ENCODE peak calls at places on chromosomes 4 and X, in four cellular contexts. I, Y, T and K are unnamed samples.

GRCh38 chr4:73621357-73621756 is 1.1 kb upstream of the RASSF6 start:
- DNase-seq in I (no peak), Y (no peak), T (no peak), K (no peak)

GRCh38 chr4:67727124-67727850 is 26.3 kb upstream of the UBA6 start:
- DNase-seq in I (no peak), Y (no peak), T (no peak), K (no peak)

GRCh38 chr4:88002786-88003185 is 4.6 kb upstream of the PKD2 start:
- DNase-seq in I (no peak), Y (no peak), T (no peak), K (no peak)

GRCh38 chrX:57817302-57817701 is 93.0 kb downstream of the ZXDA start:
- DNase-seq in I (no peak), Y (no peak), T (no peak), K (no peak)

GRCh38 chr4:86848136-86848535 is 1.0 kb downstream of the SLC10A6 start:
- DNase-seq in I (no peak), Y (no peak), T (no peak), K (no peak)

GRCh38 chrX:123878177-123878576 is 18.3 kb downstream of the XIAP start:
- DNase-seq in I (no peak), Y (no peak), T (no peak), K (no peak)

GRCh38 chr4:176788248-176788647 is 4.5 kb downstream of the VEGFC start:
- DNase-seq in I (no peak), Y (no peak), T (no peak), K (no peak)

GRCh38 chrX:119552508-119552907 is 12.7 kb downstream of the STEEP1 start:
- DNase-seq in I (no peak), Y (no peak), T (no peak), K (no peak)

GRCh38 chrX:13028871-13029336 is 15.5 kb downstream of the FAM9C start:
- DNase-seq in I (no peak), Y (peak), T (no peak), K (no peak)

GRCh38 chr4:130738233-130738632 is 1642.3 kb downstream of the C4orf33 start:
- DNase-seq in I (no peak), Y (no peak), T (no peak), K (no peak)

GRCh38 chrX:155755706-155756337 is 125.3 kb upstream of the VAMP7 start:
- DNase-seq in I (no peak), Y (no peak), T (no peak), K (no peak)

GRCh38 chrX:96407501-96407900 is 277.1 kb upstream of the DIAPH2 start:
- DNase-seq in I (no peak), Y (peak), T (no peak), K (no peak)

GRCh38 chrX:133580630-133581029 is 165.3 kb upstream of the GPC4 start:
- DNase-seq in I (no peak), Y (no peak), T (no peak), K (no peak)

GRCh38 chrX:41108007-41108683 is 22.9 kb downstream of the USP9X start:
- DNase-seq in I (no peak), Y (no peak), T (no peak), K (no peak)

GRCh38 chrX:136261316-136261715 is 10.1 kb upstream of the MAP7D3 start:
- DNase-seq in I (no peak), Y (no peak), T (no peak), K (no peak)

GRCh38 chr4:65865489-65865888 is 195.2 kb upstream of the EPHA5 start:
- DNase-seq in I (no peak), Y (peak), T (no peak), K (no peak)

GRCh38 chrX:41238543-41238942 is 95.4 kb upstream of the DDX3X start:
- DNase-seq in I (no peak), Y (no peak), T (peak), K (no peak)

GRCh38 chrX:109635151-109635550 is 10.2 kb upstream of the KCNE5 start:
- DNase-seq in I (no peak), Y (no peak), T (peak), K (no peak)

GRCh38 chrX:105646592-105647372 is 175.6 kb upstream of the NRK start:
- DNase-seq in I (no peak), Y (no peak), T (no peak), K (no peak)

GRCh38 chr4:53592686-53593641 is 1.7 kb upstream of the LNX1 start:
- DNase-seq in I (no peak), Y (no peak), T (peak), K (peak)

GRCh38 chrX:12138366-12139313 is at the start of gene FRMPD4:
- DNase-seq in I (no peak), Y (no peak), T (no peak), K (no peak)

GRCh38 chrX:151359931-151360871 is 36.8 kb upstream of the VMA21 start:
- DNase-seq in I (no peak), Y (peak), T (peak), K (no peak)

GRCh38 chrX:11533211-11533651 is 132.5 kb downstream of the ARHGAP6 start:
- DNase-seq in I (peak), Y (peak), T (peak), K (no peak)

GRCh38 chr4:107997794-107998193 is 8.1 kb downstream of the HADH start:
- DNase-seq in I (no peak), Y (no peak), T (no peak), K (no peak)

GRCh38 chrX:55033429-55033828 is 2.7 kb upstream of the ALAS2 start:
- DNase-seq in I (no peak), Y (no peak), T (no peak), K (no peak)

GRCh38 chrX:46912098-46912672 is at the start of gene JADE3:
- DNase-seq in I (no peak), Y (peak), T (peak), K (peak)

GRCh38 chr4:26372525-26373172 is 51.8 kb downstream of the RBPJ start:
- DNase-seq in I (peak), Y (peak), T (peak), K (no peak)

GRCh38 chr4:109319156-109319555 is 16.7 kb upstream of the COL25A1 start:
- DNase-seq in I (no peak), Y (no peak), T (no peak), K (no peak)

GRCh38 chr4:113064244-113064643 is 14.8 kb downstream of the ANK2 start:
- DNase-seq in I (no peak), Y (peak), T (no peak), K (peak)

GRCh38 chr4:66564901-66565648 is 894.8 kb upstream of the EPHA5 start:
- DNase-seq in I (no peak), Y (no peak), T (no peak), K (no peak)

GRCh38 chr4:93368968-93369367 is 459.6 kb upstream of the ATOH1 start:
- DNase-seq in I (no peak), Y (no peak), T (no peak), K (no peak)

GRCh38 chr4:116598155-116598979 is 487.0 kb downstream of the TRAM1L1 start:
- DNase-seq in I (no peak), Y (no peak), T (no peak), K (no peak)

GRCh38 chr4:53788011-53788410 is 196.7 kb upstream of the LNX1 start:
- DNase-seq in I (no peak), Y (no peak), T (no peak), K (no peak)

GRCh38 chrX:44914532-44915198 is 41.7 kb downstream of the KDM6A start:
- DNase-seq in I (no peak), Y (no peak), T (no peak), K (no peak)

GRCh38 chrX:71640002-71640401 is 21.7 kb upstream of the CXCR3 start:
- DNase-seq in I (no peak), Y (no peak), T (no peak), K (no peak)

GRCh38 chrX:16828126-16828908 is 41.8 kb downstream of the RBBP7 start:
- DNase-seq in I (no peak), Y (no peak), T (no peak), K (no peak)

GRCh38 chr4:119130365-119131065 is 5.1 kb upstream of the MYOZ2 start:
- DNase-seq in I (no peak), Y (no peak), T (no peak), K (no peak)

GRCh38 chrX:96407043-96407442 is 277.6 kb upstream of the DIAPH2 start:
- DNase-seq in I (no peak), Y (peak), T (no peak), K (no peak)

GRCh38 chr4:162499478-162499877 is 335.7 kb upstream of the FSTL5 start:
- DNase-seq in I (no peak), Y (no peak), T (no peak), K (no peak)

GRCh38 chr4:162502109-162502508 is 338.3 kb upstream of the FSTL5 start:
- DNase-seq in I (no peak), Y (no peak), T (no peak), K (no peak)

GRCh38 chr4:162498168-162498567 is 334.4 kb upstream of the FSTL5 start:
- DNase-seq in I (no peak), Y (no peak), T (no peak), K (no peak)

GRCh38 chr4:162494935-162495334 is 331.1 kb upstream of the FSTL5 start:
- DNase-seq in I (no peak), Y (no peak), T (no peak), K (no peak)

DNA sequence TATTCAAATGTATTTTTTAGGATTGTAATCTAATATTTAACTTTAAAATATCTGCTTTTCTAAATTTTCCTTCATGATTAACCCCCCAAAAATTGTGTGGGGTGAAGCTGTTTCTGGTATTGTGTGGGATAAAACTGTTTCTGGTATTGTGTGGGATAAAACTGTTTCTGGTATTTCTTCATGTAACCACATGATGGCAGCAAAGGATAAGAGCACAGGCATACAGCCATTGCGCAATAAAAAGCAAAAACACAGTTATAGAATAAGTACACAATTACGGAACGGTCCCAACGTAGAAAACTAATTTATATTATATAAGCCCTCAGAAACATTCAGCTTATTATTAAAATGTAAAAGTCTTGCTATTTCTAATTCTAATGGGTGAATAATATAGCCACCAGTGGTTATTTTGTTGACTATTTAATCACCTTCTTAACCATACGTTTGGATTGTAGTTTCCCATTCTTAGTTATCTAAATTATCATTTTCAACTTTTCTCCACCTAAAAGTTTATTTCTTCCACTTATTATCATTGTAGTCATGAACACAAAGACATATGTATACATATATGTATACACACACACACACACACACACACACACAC is 333.9 kb upstream of the FSTL5 start:
- DNase-seq in I (no peak), Y (peak), T (peak), K (no peak)
- TF ChIP-seq CBX5 in I (no peak), Y (no peak), T (no peak), K (no peak)

GRCh38 chr4:35151816-35152572 is 1092.3 kb downstream of the ARAP2 start:
- DNase-seq in I (no peak), Y (peak), T (peak), K (peak)
- TF ChIP-seq CBX5 in I (no peak), Y (no peak), T (no peak), K (no peak)

DNA sequence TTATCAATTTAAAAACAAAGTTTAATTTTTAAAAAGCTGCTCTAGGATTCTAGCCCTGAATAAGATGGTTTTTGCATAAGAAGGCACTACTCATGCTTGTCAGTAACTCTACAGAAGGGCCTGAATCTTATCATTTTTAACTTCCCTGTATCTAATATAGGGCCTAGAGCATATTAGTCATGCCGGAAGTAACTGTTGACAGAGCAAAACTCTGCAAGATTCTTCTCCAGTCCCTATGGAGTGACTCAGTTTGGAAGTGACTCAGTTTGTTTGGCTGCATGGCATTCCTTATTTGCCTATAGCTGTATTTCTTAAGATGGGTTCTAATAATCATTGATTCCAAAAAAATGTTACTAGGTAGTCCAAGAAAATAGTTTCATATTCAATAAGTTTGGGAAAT is 431.8 kb upstream of the HTR2C start:
- DNase-seq in I (no peak), Y (peak), T (peak), K (no peak)
- TF ChIP-seq CBX5 in I (no peak), Y (no peak), T (no peak), K (no peak)

DNA sequence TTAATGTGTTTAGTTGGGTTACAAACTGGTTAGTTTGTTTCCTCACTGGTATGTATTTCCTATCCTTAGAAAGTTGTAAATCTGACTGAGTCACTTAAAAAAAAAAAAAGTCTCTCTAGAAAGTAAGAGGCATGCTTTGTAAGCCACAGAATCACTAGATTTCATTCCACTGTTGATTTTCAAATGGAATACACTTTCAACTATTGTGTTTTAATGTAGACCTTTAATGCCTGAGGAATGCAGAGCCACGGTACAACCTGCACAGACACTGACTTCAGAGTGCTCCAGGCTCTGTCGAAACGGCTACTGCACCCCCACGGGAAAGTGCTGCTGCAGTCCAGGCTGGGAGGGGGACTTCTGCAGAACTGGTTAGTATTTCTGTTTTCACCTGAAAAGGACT is 88.6 kb downstream of the HHIP start:
- DNase-seq in I (no peak), Y (no peak), T (no peak), K (no peak)
- TF ChIP-seq CBX5 in I (no peak), Y (no peak), T (no peak), K (no peak)

DNA sequence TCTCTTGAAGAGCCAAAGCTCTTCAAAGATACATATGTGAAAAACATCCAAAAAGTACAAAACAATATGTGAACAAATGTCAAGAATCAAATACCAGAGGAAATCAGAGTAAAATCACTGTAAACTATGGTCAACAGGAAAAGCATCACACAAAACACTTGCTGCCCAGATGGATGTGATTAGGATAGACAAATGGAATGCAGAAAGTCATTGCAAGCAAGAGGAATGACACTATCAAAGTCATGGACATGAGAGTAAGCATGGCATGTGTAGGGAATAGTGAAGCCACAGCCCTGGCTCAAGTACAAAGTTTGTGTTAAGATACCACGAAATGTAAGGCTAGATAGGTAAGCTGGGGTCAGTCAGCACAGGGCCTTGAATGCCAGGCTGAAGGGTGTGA is 37.7 kb downstream of the CLDN2 start:
- DNase-seq in I (no peak), Y (no peak), T (no peak), K (no peak)
- TF ChIP-seq CBX5 in I (no peak), Y (no peak), T (no peak), K (no peak)

GRCh38 chrX:131779313-131779712 is 235.4 kb downstream of the OR13H1 start:
- DNase-seq in I (no peak), Y (no peak), T (no peak), K (no peak)

GRCh38 chrX:131783555-131784338 is 239.4 kb upstream of the STK26 start:
- DNase-seq in I (peak), Y (no peak), T (no peak), K (no peak)

GRCh38 chrX:131778269-131779218 is 234.7 kb downstream of the OR13H1 start:
- DNase-seq in I (peak), Y (no peak), T (no peak), K (no peak)
- TF ChIP-seq CBX5 in I (no peak), Y (no peak), T (no peak), K (no peak)

DNA sequence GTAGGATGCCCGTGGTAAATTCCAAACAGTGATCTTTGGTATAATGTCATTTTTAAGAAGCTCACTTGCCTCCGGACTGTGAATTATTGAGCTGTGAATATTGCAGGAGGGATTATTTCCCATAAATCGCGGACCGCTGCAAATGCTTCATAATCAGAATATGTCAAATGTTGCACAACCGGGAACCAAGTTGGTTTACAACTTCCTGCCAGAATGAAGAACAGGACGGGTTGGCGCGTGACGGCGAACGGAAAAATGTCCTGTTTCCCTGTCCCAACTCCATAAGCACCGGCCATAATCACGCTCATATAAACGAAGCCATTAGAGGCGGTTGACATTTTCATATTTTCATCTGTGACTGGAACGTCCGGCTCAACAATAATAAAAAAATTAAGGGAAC is 67.7 kb downstream of the SHOX start:
- DNase-seq in I (no peak), Y (no peak), T (no peak), K (no peak)
- TF ChIP-seq CBX5 in I (no peak), Y (no peak), T (no peak), K (no peak)

GRCh38 chr4:146192060-146192459 is 16.5 kb downstream of the LSM6 start:
- DNase-seq in I (no peak), Y (peak), T (no peak), K (no peak)
- TF ChIP-seq CBX5 in I (no peak), Y (no peak), T (no peak), K (no peak)